ENCODE peak calls at places on chromosome X, in five cellular contexts. B is H1, J is GM12878, V is HepG2, T is HCT116. X is an unnamed sample.

GRCh38 chrX:40054793-40055192 is 43.0 kb downstream of the BCOR start:
- DNase-seq in B (no peak), J (no peak), V (no peak), T (no peak), X (no peak)

GRCh38 chrX:136754641-136755040 is 26.1 kb downstream of the ARHGEF6 start:
- DNase-seq in B (no peak), J (no peak), V (no peak), T (no peak), X (no peak)

GRCh38 chrX:46130246-46130645 is 415.0 kb downstream of the ZNF674 start:
- DNase-seq in B (no peak), J (no peak), V (no peak), T (no peak), X (no peak)

GRCh38 chrX:154486396-154487207 is at the start of gene UBL4A:
- DNase-seq in B (no peak), J (no peak), V (no peak), T (peak), X (peak)

GRCh38 chrX:130994671-130995070 is 63.5 kb upstream of the ARHGAP36 start:
- DNase-seq in B (no peak), J (no peak), V (no peak), T (no peak), X (peak)

GRCh38 chrX:72309297-72310071 is 3.8 kb upstream of the CITED1 start:
- DNase-seq in B (no peak), J (no peak), V (no peak), T (no peak), X (no peak)

GRCh38 chrX:151973262-151973661 is 1.2 kb downstream of the GABRE start:
- DNase-seq in B (no peak), J (no peak), V (no peak), T (no peak), X (no peak)

GRCh38 chrX:4547218-4547836 is 833.9 kb upstream of the PRKX start:
- DNase-seq in B (no peak), J (peak), V (peak), T (peak), X (peak)

GRCh38 chrX:85244411-85245210 is 820 bp downstream of the ZNF711 start:
- DNase-seq in B (no peak), J (no peak), V (no peak), T (no peak), X (peak)

GRCh38 chrX:44012484-44013096 is 39.4 kb upstream of the NDP start:
- DNase-seq in B (no peak), J (no peak), V (no peak), T (peak), X (no peak)

GRCh38 chrX:131747173-131747572 is 203.3 kb downstream of the OR13H1 start:
- DNase-seq in B (no peak), J (peak), V (no peak), T (no peak), X (no peak)

GRCh38 chrX:17242470-17242869 is 132.5 kb upstream of the NHS start:
- DNase-seq in B (peak), J (no peak), V (peak), T (peak), X (peak)

GRCh38 chrX:108396188-108396885 is 41.9 kb downstream of the COL4A6 start:
- DNase-seq in B (no peak), J (no peak), V (peak), T (peak), X (no peak)

GRCh38 chrX:153726286-153727107 is 1.8 kb downstream of the ABCD1 start:
- DNase-seq in B (peak), J (peak), V (peak), T (no peak), X (peak)

GRCh38 chrX:37627602-37628001 is 56.1 kb downstream of the LANCL3 start:
- DNase-seq in B (no peak), J (no peak), V (no peak), T (no peak), X (no peak)

GRCh38 chrX:70479197-70479969 is 34.7 kb downstream of the DLG3 start:
- DNase-seq in B (no peak), J (no peak), V (peak), T (no peak), X (no peak)

GRCh38 chrX:1444896-1445480 is 7.7 kb downstream of the ASMTL start:
- DNase-seq in B (no peak), J (no peak), V (no peak), T (no peak), X (no peak)

GRCh38 chrX:112946227-112946626 is 105.6 kb upstream of the AMOT start:
- DNase-seq in B (no peak), J (no peak), V (no peak), T (no peak), X (no peak)

GRCh38 chrX:40581333-40581910 is 652 bp downstream of the ATP6AP2 start:
- DNase-seq in B (no peak), J (no peak), V (no peak), T (no peak), X (no peak)

GRCh38 chrX:140762061-140762460 is 52.5 kb downstream of the LINC00632 start:
- DNase-seq in B (no peak), J (no peak), V (peak), T (no peak), X (peak)

GRCh38 chrX:1673337-1673736 is 58.5 kb downstream of the ASMT start:
- DNase-seq in B (no peak), J (no peak), V (peak), T (peak), X (peak)

GRCh38 chrX:103183912-103184311 is 31.0 kb upstream of the BEX4 start:
- DNase-seq in B (no peak), J (no peak), V (no peak), T (no peak), X (no peak)

GRCh38 chrX:10507876-10508275 is 112.5 kb downstream of the MID1 start:
- DNase-seq in B (no peak), J (no peak), V (no peak), T (no peak), X (no peak)

GRCh38 chrX:26352891-26353430 is 137.0 kb downstream of the MAGEB5 start:
- DNase-seq in B (no peak), J (no peak), V (no peak), T (no peak), X (no peak)

GRCh38 chrX:2705036-2705435 is 13.9 kb downstream of the CD99 start:
- DNase-seq in B (no peak), J (no peak), V (no peak), T (no peak), X (no peak)

GRCh38 chrX:130516123-130516522 is 114.3 kb downstream of the RBMX2 start:
- DNase-seq in B (no peak), J (no peak), V (no peak), T (no peak), X (no peak)

GRCh38 chrX:130999360-130999759 is 58.8 kb upstream of the ARHGAP36 start:
- DNase-seq in B (no peak), J (no peak), V (no peak), T (no peak), X (no peak)

GRCh38 chrX:49912866-49913265 is 9.5 kb upstream of the CLCN5 start:
- DNase-seq in B (no peak), J (no peak), V (no peak), T (no peak), X (no peak)

DNA sequence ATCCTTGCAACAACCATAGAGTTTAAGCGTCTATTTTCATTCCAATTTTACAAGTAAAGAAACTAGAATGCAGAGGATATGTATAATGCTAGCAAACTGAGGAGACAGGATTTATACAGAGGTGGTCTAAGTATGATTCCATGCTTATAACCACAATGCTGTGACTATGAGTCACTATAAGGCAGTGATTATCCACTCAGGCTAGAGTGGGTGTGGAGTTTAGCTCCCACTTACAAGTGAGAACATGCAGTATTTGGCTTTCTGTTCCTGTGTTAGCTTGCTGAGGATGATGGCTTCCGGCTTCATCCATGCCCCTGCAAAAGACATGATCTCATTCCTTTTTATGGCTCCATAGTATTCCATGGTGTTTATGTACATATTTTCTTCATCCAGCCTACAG is 41.6 kb upstream of the EDA2R start:
- DNase-seq in B (no peak), J (no peak), V (no peak), T (no peak), X (no peak)
- TF ChIP-seq SRF in B (no peak), J (no peak), V (no peak), T (no peak), X (no peak)

DNA sequence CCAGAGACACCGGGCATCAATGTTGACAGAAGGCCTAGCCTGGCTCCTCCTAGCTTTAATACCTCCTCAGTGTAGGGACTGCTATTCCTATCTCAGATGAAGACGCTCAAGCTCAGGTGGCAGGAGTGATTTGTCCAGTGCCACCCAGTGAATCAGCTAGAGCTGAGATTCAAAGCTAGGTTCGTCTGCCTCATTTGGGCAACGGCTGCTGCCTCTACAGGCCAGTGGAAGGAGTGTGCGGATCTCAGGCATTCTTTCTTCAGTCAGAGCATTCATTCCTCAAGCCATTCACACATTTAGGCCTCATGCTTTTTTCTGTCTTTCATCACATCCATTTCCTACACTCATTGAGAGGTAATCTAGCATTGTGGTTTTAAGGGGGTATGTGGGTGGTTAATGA is 7.3 kb downstream of the TSR2 start:
- DNase-seq in B (no peak), J (no peak), V (no peak), T (no peak), X (no peak)
- TF ChIP-seq SRF in B (no peak), J (no peak), V (no peak), T (no peak), X (no peak)

DNA sequence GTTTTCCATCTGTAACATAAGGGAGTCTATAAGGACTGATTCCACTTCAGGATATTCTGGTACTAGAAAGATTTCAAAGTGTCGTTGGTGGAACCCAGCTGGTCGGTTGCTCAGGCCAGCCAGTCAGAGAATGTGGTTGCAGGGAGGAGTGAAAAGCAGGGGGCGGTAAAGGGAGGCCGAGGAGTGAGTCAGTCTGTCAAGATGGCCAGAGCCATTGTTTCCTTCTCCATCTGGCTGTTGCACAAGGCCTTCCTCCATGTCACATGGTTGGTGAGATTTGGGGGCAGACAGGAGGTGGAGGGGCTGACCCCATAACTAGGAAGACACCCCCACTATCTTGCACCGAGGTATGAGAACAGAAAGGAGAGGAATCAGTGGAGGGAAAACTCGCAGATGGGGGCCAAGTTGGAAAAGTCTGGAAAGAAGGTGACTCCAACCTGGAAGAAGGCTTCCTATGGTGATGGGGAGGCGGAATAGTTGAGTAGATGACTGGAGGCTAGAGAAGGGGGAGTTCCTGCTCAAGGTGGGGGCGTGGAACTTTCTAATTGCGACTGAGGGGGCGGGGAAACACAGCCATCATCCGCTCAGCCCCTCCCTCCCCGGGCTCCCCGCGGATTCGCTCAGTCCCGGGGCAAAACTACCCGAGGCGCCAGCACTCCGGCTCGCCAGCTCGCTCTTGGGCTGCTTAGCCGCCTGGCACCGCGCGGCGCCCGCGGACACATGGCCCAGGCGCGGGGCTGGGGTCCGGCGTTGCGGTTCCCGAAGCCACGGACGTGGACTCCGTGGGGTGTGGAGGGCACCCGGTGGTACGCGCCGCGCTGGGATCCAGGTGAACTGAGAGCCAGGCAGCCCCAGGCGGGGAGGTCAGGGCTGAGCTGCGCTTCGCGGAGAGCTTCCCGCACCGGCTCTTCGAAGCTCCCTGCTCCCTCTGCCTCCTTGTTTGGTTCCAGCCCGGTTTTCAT is 38.5 kb downstream of the STARD8 start:
- DNase-seq in B (no peak), J (no peak), V (no peak), T (no peak), X (peak)
- TF ChIP-seq SRF in B (no peak), J (no peak), V (no peak), T (no peak), X (no peak)

GRCh38 chrX:54042609-54043010 is 1.7 kb downstream of the PHF8 start:
- DNase-seq in B (no peak), J (no peak), V (peak), T (peak), X (peak)
- TF ChIP-seq SRF in B (no peak), J (no peak), V (no peak), T (no peak), X (no peak)

DNA sequence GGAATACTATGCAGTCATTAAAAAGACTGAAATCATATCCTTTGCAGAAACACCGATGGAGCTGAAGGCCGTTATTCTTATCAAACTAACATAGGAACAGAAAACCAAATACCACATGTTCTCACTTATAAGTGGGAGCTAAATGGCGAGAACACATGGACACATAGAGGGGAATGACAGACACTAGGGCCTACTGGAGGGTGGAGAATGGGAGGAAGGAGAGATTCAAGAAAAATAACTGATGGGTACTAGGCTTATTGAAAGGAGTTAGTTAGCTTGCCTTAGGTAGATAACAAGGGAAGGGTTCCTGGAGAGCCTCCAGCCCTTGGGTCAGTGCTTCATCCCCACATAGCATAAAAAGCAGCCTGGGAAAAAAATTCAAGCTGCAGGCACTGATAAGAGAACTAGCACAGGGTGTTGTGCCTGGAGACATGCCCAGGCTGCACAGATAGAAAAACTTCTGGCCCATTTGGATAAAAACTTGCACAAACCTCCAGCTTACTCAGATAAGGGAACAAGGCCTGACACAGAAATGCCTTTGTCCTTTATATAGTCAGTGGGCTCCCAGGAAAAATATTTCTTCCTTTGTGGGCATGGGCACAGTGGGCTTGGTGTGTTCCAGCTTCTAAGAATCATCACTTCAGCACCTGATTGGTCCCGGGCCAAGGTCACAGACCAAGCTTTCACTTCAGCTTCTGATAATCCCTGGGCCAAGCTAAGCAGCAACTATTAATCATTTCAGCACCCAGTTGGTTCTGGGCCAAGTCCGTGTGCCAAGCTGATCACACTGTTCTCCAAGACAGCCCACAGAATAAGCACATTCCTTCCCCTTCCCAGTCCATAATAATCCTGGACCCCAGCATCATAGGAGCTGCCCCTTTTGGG is 23.1 kb upstream of the PWWP3B start:
- DNase-seq in B (no peak), J (no peak), V (no peak), T (no peak), X (no peak)
- TF ChIP-seq SRF in B (no peak), J (no peak), V (no peak), T (no peak), X (no peak)

GRCh38 chrX:145190801-145191389 is 56.4 kb upstream of the SPANXN1 start:
- DNase-seq in B (no peak), J (no peak), V (peak), T (no peak), X (no peak)
- TF ChIP-seq SRF in B (no peak), J (no peak), V (no peak), T (no peak), X (no peak)

GRCh38 chrX:80578518-80579105 is 158.4 kb downstream of the TENT5D start:
- DNase-seq in B (no peak), J (no peak), V (peak), T (peak), X (peak)
- TF ChIP-seq SRF in B (no peak), J (no peak), V (no peak), T (no peak), X (no peak)